ENCODE peak calls at places on chromosome 20, in four cellular contexts. D is NCI-H2029; F is CD4-positive, alpha-beta T cell; Y is BJ. A is an unnamed sample.

GRCh38 chr20:63104312-63105181 is 97.8 kb upstream of the BHLHE23 start:
- DNase-seq in D (no peak), F (no peak), Y (no peak), A (no peak)

GRCh38 chr20:59645761-59646171 is 41.4 kb downstream of the PHACTR3 start:
- DNase-seq in D (no peak), F (no peak), Y (no peak), A (no peak)

GRCh38 chr20:35698298-35699126 is 640 bp downstream of the NFS1 start:
- DNase-seq in D (no peak), F (no peak), Y (no peak), A (no peak)

GRCh38 chr20:4949833-4950178 is 51.5 kb downstream of the SLC23A2 start:
- DNase-seq in D (no peak), F (no peak), Y (no peak), A (no peak)

GRCh38 chr20:25148181-25148981 is 47.1 kb upstream of the ENTPD6 start:
- DNase-seq in D (no peak), F (peak), Y (no peak), A (no peak)

GRCh38 chr20:12030470-12030869 is 112.8 kb downstream of the BTBD3 start:
- DNase-seq in D (peak), F (no peak), Y (no peak), A (no peak)

GRCh38 chr20:49074521-49074920 is 28.4 kb downstream of the CSE1L start:
- DNase-seq in D (no peak), F (no peak), Y (no peak), A (no peak)

GRCh38 chr20:10005885-10006284 is 28.9 kb upstream of the ANKEF1 start:
- DNase-seq in D (no peak), F (no peak), Y (no peak), A (no peak)

GRCh38 chr20:41632896-41633295 is 14.7 kb upstream of the CHD6 start:
- DNase-seq in D (no peak), F (no peak), Y (peak), A (peak)

GRCh38 chr20:10110151-10110550 is 75.4 kb downstream of the ANKEF1 start:
- DNase-seq in D (no peak), F (no peak), Y (no peak), A (no peak)

GRCh38 chr20:47305667-47306066 is 50.8 kb downstream of the ZMYND8 start:
- DNase-seq in D (no peak), F (no peak), Y (no peak), A (no peak)

GRCh38 chr20:63702751-63703470 is 4.9 kb downstream of the ARFRP1 start:
- DNase-seq in D (no peak), F (no peak), Y (no peak), A (no peak)

GRCh38 chr20:4444404-4444803 is 277.3 kb upstream of the PRND start:
- DNase-seq in D (no peak), F (no peak), Y (peak), A (no peak)

GRCh38 chr20:22652685-22653568 is 68.6 kb upstream of the FOXA2 start:
- DNase-seq in D (no peak), F (no peak), Y (no peak), A (no peak)

GRCh38 chr20:37202267-37202943 is 23.1 kb upstream of the MROH8 start:
- DNase-seq in D (no peak), F (no peak), Y (peak), A (peak)

GRCh38 chr20:62828051-62828450 is 11.2 kb downstream of the COL9A3 start:
- DNase-seq in D (no peak), F (no peak), Y (no peak), A (no peak)

GRCh38 chr20:32476684-32477593 is 108.2 kb downstream of the NOL4L start:
- DNase-seq in D (no peak), F (no peak), Y (no peak), A (no peak)

GRCh38 chr20:50050214-50050613 is 62.7 kb downstream of the UBE2V1 start:
- DNase-seq in D (no peak), F (no peak), Y (no peak), A (no peak)